ENCODE peak calls at places on chromosomes 1 and 21, in six cellular contexts. One of them, this sample, is unnamed.

GRCh38 chr1:59169703-59170102 is 127.2 kb upstream of the FGGY start:
- DNase-seq in stimulated activated CD4-positive, alpha-beta T cell treated with anti-CD3 and anti-CD28 coated beads, Interleukin-1b, Interleukin-23, amount 100 ng/mL, for 48 hours: no peak
- DNase-seq in T-helper 1 cell: no peak
- DNase-seq in AG10803: no peak
- DNase-seq in Ammon's horn: no peak
- DNase-seq in endothelial cell of umbilical vein: no peak
- DNase-seq in this sample: no peak

GRCh38 chr1:231274119-231274825 is 33.3 kb downstream of the GNPAT start:
- DNase-seq in stimulated activated CD4-positive, alpha-beta T cell treated with anti-CD3 and anti-CD28 coated beads, Interleukin-1b, Interleukin-23, amount 100 ng/mL, for 48 hours: peak; percentile 60
- DNase-seq in T-helper 1 cell: no peak
- DNase-seq in AG10803: no peak
- DNase-seq in Ammon's horn: no peak
- DNase-seq in endothelial cell of umbilical vein: no peak
- DNase-seq in this sample: no peak

GRCh38 chr1:3671371-3672180 is 19.3 kb downstream of the TP73 start:
- DNase-seq in stimulated activated CD4-positive, alpha-beta T cell treated with anti-CD3 and anti-CD28 coated beads, Interleukin-1b, Interleukin-23, amount 100 ng/mL, for 48 hours: no peak
- DNase-seq in T-helper 1 cell: peak; percentile 7
- DNase-seq in AG10803: no peak
- DNase-seq in Ammon's horn: no peak
- DNase-seq in endothelial cell of umbilical vein: no peak
- DNase-seq in this sample: no peak

GRCh38 chr1:228842094-228842775 is 107.0 kb downstream of the RHOU start:
- DNase-seq in stimulated activated CD4-positive, alpha-beta T cell treated with anti-CD3 and anti-CD28 coated beads, Interleukin-1b, Interleukin-23, amount 100 ng/mL, for 48 hours: no peak
- DNase-seq in T-helper 1 cell: no peak
- DNase-seq in AG10803: peak; percentile 53
- DNase-seq in Ammon's horn: peak; percentile 73
- DNase-seq in endothelial cell of umbilical vein: peak; percentile 69
- DNase-seq in this sample: no peak

GRCh38 chr1:47478090-47478489 is 40.2 kb downstream of the FOXD2 start:
- DNase-seq in stimulated activated CD4-positive, alpha-beta T cell treated with anti-CD3 and anti-CD28 coated beads, Interleukin-1b, Interleukin-23, amount 100 ng/mL, for 48 hours: no peak
- DNase-seq in T-helper 1 cell: no peak
- DNase-seq in AG10803: peak; percentile 6
- DNase-seq in Ammon's horn: no peak
- DNase-seq in endothelial cell of umbilical vein: no peak
- DNase-seq in this sample: no peak

GRCh38 chr1:62176597-62177312 is 17.9 kb upstream of the L1TD1 start:
- DNase-seq in stimulated activated CD4-positive, alpha-beta T cell treated with anti-CD3 and anti-CD28 coated beads, Interleukin-1b, Interleukin-23, amount 100 ng/mL, for 48 hours: no peak
- DNase-seq in T-helper 1 cell: no peak
- DNase-seq in AG10803: no peak
- DNase-seq in Ammon's horn: no peak
- DNase-seq in endothelial cell of umbilical vein: no peak
- DNase-seq in this sample: no peak

GRCh38 chr1:210201671-210202070 is 30.9 kb upstream of the SERTAD4 start:
- DNase-seq in stimulated activated CD4-positive, alpha-beta T cell treated with anti-CD3 and anti-CD28 coated beads, Interleukin-1b, Interleukin-23, amount 100 ng/mL, for 48 hours: no peak
- DNase-seq in T-helper 1 cell: no peak
- DNase-seq in AG10803: peak; percentile 18
- DNase-seq in Ammon's horn: no peak
- DNase-seq in endothelial cell of umbilical vein: no peak
- DNase-seq in this sample: no peak

GRCh38 chr21:44353200-44353970 is at the start of gene TRPM2:
- DNase-seq in stimulated activated CD4-positive, alpha-beta T cell treated with anti-CD3 and anti-CD28 coated beads, Interleukin-1b, Interleukin-23, amount 100 ng/mL, for 48 hours: no peak
- DNase-seq in T-helper 1 cell: no peak
- DNase-seq in AG10803: peak; percentile 24
- DNase-seq in Ammon's horn: peak; percentile 71
- DNase-seq in endothelial cell of umbilical vein: no peak
- DNase-seq in this sample: no peak

GRCh38 chr1:24903560-24903954 is 26.5 kb downstream of the RUNX3 start:
- DNase-seq in stimulated activated CD4-positive, alpha-beta T cell treated with anti-CD3 and anti-CD28 coated beads, Interleukin-1b, Interleukin-23, amount 100 ng/mL, for 48 hours: no peak
- DNase-seq in T-helper 1 cell: no peak
- DNase-seq in AG10803: no peak
- DNase-seq in Ammon's horn: no peak
- DNase-seq in endothelial cell of umbilical vein: no peak
- DNase-seq in this sample: no peak

GRCh38 chr1:161342186-161342585 is 25.5 kb downstream of the CFAP126 start:
- DNase-seq in stimulated activated CD4-positive, alpha-beta T cell treated with anti-CD3 and anti-CD28 coated beads, Interleukin-1b, Interleukin-23, amount 100 ng/mL, for 48 hours: no peak
- DNase-seq in T-helper 1 cell: no peak
- DNase-seq in AG10803: no peak
- DNase-seq in Ammon's horn: no peak
- DNase-seq in endothelial cell of umbilical vein: no peak
- DNase-seq in this sample: no peak

GRCh38 chr1:160665330-160666078 is 18.7 kb upstream of the SLAMF1 start:
- DNase-seq in stimulated activated CD4-positive, alpha-beta T cell treated with anti-CD3 and anti-CD28 coated beads, Interleukin-1b, Interleukin-23, amount 100 ng/mL, for 48 hours: no peak
- DNase-seq in T-helper 1 cell: no peak
- DNase-seq in AG10803: no peak
- DNase-seq in Ammon's horn: no peak
- DNase-seq in endothelial cell of umbilical vein: no peak
- DNase-seq in this sample: no peak

GRCh38 chr21:35563885-35564451 is 496.4 kb downstream of the SETD4 start:
- DNase-seq in stimulated activated CD4-positive, alpha-beta T cell treated with anti-CD3 and anti-CD28 coated beads, Interleukin-1b, Interleukin-23, amount 100 ng/mL, for 48 hours: no peak
- DNase-seq in T-helper 1 cell: no peak
- DNase-seq in AG10803: peak; percentile 99
- DNase-seq in Ammon's horn: peak; percentile 21
- DNase-seq in endothelial cell of umbilical vein: no peak
- DNase-seq in this sample: no peak

GRCh38 chr1:53180226-53180625 is 16.4 kb upstream of the CPT2 start:
- DNase-seq in stimulated activated CD4-positive, alpha-beta T cell treated with anti-CD3 and anti-CD28 coated beads, Interleukin-1b, Interleukin-23, amount 100 ng/mL, for 48 hours: no peak
- DNase-seq in T-helper 1 cell: no peak
- DNase-seq in AG10803: peak; percentile 68
- DNase-seq in Ammon's horn: no peak
- DNase-seq in endothelial cell of umbilical vein: no peak
- DNase-seq in this sample: no peak

GRCh38 chr1:17244826-17245740 is 3.8 kb upstream of the PADI3 start:
- DNase-seq in stimulated activated CD4-positive, alpha-beta T cell treated with anti-CD3 and anti-CD28 coated beads, Interleukin-1b, Interleukin-23, amount 100 ng/mL, for 48 hours: no peak
- DNase-seq in T-helper 1 cell: no peak
- DNase-seq in AG10803: no peak
- DNase-seq in Ammon's horn: no peak
- DNase-seq in endothelial cell of umbilical vein: no peak
- DNase-seq in this sample: no peak

GRCh38 chr1:7538033-7538432 is 233.1 kb upstream of the VAMP3 start:
- DNase-seq in stimulated activated CD4-positive, alpha-beta T cell treated with anti-CD3 and anti-CD28 coated beads, Interleukin-1b, Interleukin-23, amount 100 ng/mL, for 48 hours: no peak
- DNase-seq in T-helper 1 cell: no peak
- DNase-seq in AG10803: no peak
- DNase-seq in Ammon's horn: no peak
- DNase-seq in endothelial cell of umbilical vein: peak; percentile 36
- DNase-seq in this sample: no peak

GRCh38 chr1:19029191-19030085 is 73.0 kb upstream of the IFFO2 start:
- DNase-seq in stimulated activated CD4-positive, alpha-beta T cell treated with anti-CD3 and anti-CD28 coated beads, Interleukin-1b, Interleukin-23, amount 100 ng/mL, for 48 hours: no peak
- DNase-seq in T-helper 1 cell: no peak
- DNase-seq in AG10803: no peak
- DNase-seq in Ammon's horn: no peak
- DNase-seq in endothelial cell of umbilical vein: no peak
- DNase-seq in this sample: no peak

GRCh38 chr1:42209516-42210370 is 45.2 kb upstream of the GUCA2A start:
- DNase-seq in stimulated activated CD4-positive, alpha-beta T cell treated with anti-CD3 and anti-CD28 coated beads, Interleukin-1b, Interleukin-23, amount 100 ng/mL, for 48 hours: no peak
- DNase-seq in T-helper 1 cell: no peak
- DNase-seq in AG10803: no peak
- DNase-seq in Ammon's horn: no peak
- DNase-seq in endothelial cell of umbilical vein: no peak
- DNase-seq in this sample: no peak

GRCh38 chr1:170604065-170604464 is 59.9 kb upstream of the PRRX1 start:
- DNase-seq in stimulated activated CD4-positive, alpha-beta T cell treated with anti-CD3 and anti-CD28 coated beads, Interleukin-1b, Interleukin-23, amount 100 ng/mL, for 48 hours: no peak
- DNase-seq in T-helper 1 cell: no peak
- DNase-seq in AG10803: no peak
- DNase-seq in Ammon's horn: no peak
- DNase-seq in endothelial cell of umbilical vein: no peak
- DNase-seq in this sample: no peak

GRCh38 chr1:6419397-6419802 is 319 bp downstream of the HES2 start:
- DNase-seq in stimulated activated CD4-positive, alpha-beta T cell treated with anti-CD3 and anti-CD28 coated beads, Interleukin-1b, Interleukin-23, amount 100 ng/mL, for 48 hours: no peak
- DNase-seq in T-helper 1 cell: no peak
- DNase-seq in AG10803: no peak
- DNase-seq in Ammon's horn: no peak
- DNase-seq in endothelial cell of umbilical vein: no peak
- DNase-seq in this sample: peak; percentile 78

GRCh38 chr1:164709541-164710287 is 150.7 kb downstream of the PBX1 start:
- DNase-seq in stimulated activated CD4-positive, alpha-beta T cell treated with anti-CD3 and anti-CD28 coated beads, Interleukin-1b, Interleukin-23, amount 100 ng/mL, for 48 hours: no peak
- DNase-seq in T-helper 1 cell: no peak
- DNase-seq in AG10803: no peak
- DNase-seq in Ammon's horn: no peak
- DNase-seq in endothelial cell of umbilical vein: no peak
- DNase-seq in this sample: no peak

GRCh38 chr1:160243767-160244166 is 18.6 kb downstream of the DCAF8 start:
- DNase-seq in stimulated activated CD4-positive, alpha-beta T cell treated with anti-CD3 and anti-CD28 coated beads, Interleukin-1b, Interleukin-23, amount 100 ng/mL, for 48 hours: no peak
- DNase-seq in T-helper 1 cell: no peak
- DNase-seq in AG10803: no peak
- DNase-seq in Ammon's horn: no peak
- DNase-seq in endothelial cell of umbilical vein: peak; percentile 60
- DNase-seq in this sample: no peak

GRCh38 chr1:91584866-91585265 is 84.2 kb downstream of the CDC7 start:
- DNase-seq in stimulated activated CD4-positive, alpha-beta T cell treated with anti-CD3 and anti-CD28 coated beads, Interleukin-1b, Interleukin-23, amount 100 ng/mL, for 48 hours: no peak
- DNase-seq in T-helper 1 cell: no peak
- DNase-seq in AG10803: no peak
- DNase-seq in Ammon's horn: no peak
- DNase-seq in endothelial cell of umbilical vein: no peak
- DNase-seq in this sample: no peak

GRCh38 chr1:151370211-151370911 is 2.1 kb downstream of the SELENBP1 start:
- DNase-seq in stimulated activated CD4-positive, alpha-beta T cell treated with anti-CD3 and anti-CD28 coated beads, Interleukin-1b, Interleukin-23, amount 100 ng/mL, for 48 hours: no peak
- DNase-seq in T-helper 1 cell: no peak
- DNase-seq in AG10803: no peak
- DNase-seq in Ammon's horn: peak; percentile 34
- DNase-seq in endothelial cell of umbilical vein: no peak
- DNase-seq in this sample: no peak

GRCh38 chr1:24126672-24127023 is 14.7 kb upstream of the MYOM3 start:
- DNase-seq in stimulated activated CD4-positive, alpha-beta T cell treated with anti-CD3 and anti-CD28 coated beads, Interleukin-1b, Interleukin-23, amount 100 ng/mL, for 48 hours: no peak
- DNase-seq in T-helper 1 cell: no peak
- DNase-seq in AG10803: no peak
- DNase-seq in Ammon's horn: no peak
- DNase-seq in endothelial cell of umbilical vein: no peak
- DNase-seq in this sample: no peak

This sample was measured in 8988T.